ENCODE peak calls at places on chromosomes 3 and 15, in four cellular contexts. H is endothelial cell of umbilical vein, X is fibroblast of lung, O is testis. Z is an unnamed sample. For H3K4me1, the result is how much of the 10 kb centered on the place peaks cover.

GRCh38 chr15:69017978-69018377 is 3.5 kb downstream of the NOX5 start:
- DNase-seq in O (no peak), H (no peak), X (no peak), Z (no peak)

GRCh38 chr15:51093865-51094605 is 671 bp downstream of the TNFAIP8L3 start:
- DNase-seq in X (no peak), O (peak), H (peak), Z (no peak)

GRCh38 chr15:36029606-36030005 is 483.6 kb upstream of the DPH6 start:
- DNase-seq in H (no peak), O (no peak), X (peak), Z (no peak)

GRCh38 chr3:161884830-161885229 is 388.2 kb downstream of the OTOL1 start:
- DNase-seq in O (no peak), H (no peak), X (no peak), Z (no peak)

GRCh38 chr3:40901298-40901697 is 298.0 kb upstream of the CTNNB1 start:
- DNase-seq in O (no peak), H (no peak), X (no peak), Z (no peak)

GRCh38 chr3:191414732-191415131 is 46.2 kb upstream of the PYDC2 start:
- DNase-seq in O (no peak), X (no peak), H (no peak), Z (no peak)

GRCh38 chr3:41202834-41203345 is 3.6 kb downstream of the CTNNB1 start:
- DNase-seq in O (peak), X (peak), H (peak), Z (peak)

GRCh38 chr3:196624008-196624790 is 15.3 kb upstream of the NRROS start:
- DNase-seq in H (no peak), O (no peak), X (no peak), Z (no peak)

GRCh38 chr3:186109897-186110803 is 1.3 kb upstream of the ETV5 start:
- DNase-seq in H (peak), O (peak), X (peak), Z (peak)

GRCh38 chr3:54211097-54211496 is 88.7 kb downstream of the CACNA2D3 start:
- DNase-seq in X (no peak), O (no peak), H (no peak), Z (no peak)

GRCh38 chr3:172138031-172138538 is 98.7 kb downstream of the FNDC3B start:
- DNase-seq in H (no peak), O (no peak), X (peak), Z (no peak)

GRCh38 chr15:71538922-71539321 is 271.4 kb upstream of the NR2E3 start:
- DNase-seq in X (no peak), H (no peak), O (no peak), Z (no peak)

GRCh38 chr15:57259511-57260143 is 116.7 kb upstream of the CGNL1 start:
- DNase-seq in X (peak), O (no peak), H (no peak), Z (no peak)

GRCh38 chr3:128432301-128432897 is 34.3 kb downstream of the DNAJB8 start:
- DNase-seq in H (no peak), X (no peak), O (no peak), Z (no peak)

GRCh38 chr15:60548101-60548500 is 69.2 kb upstream of the ICE2 start:
- DNase-seq in O (no peak), H (no peak), X (no peak), Z (no peak)

GRCh38 chr15:35195031-35195430 is 109.9 kb upstream of the NANOGP8 start:
- DNase-seq in X (no peak), H (no peak), O (no peak), Z (no peak)

DNA sequence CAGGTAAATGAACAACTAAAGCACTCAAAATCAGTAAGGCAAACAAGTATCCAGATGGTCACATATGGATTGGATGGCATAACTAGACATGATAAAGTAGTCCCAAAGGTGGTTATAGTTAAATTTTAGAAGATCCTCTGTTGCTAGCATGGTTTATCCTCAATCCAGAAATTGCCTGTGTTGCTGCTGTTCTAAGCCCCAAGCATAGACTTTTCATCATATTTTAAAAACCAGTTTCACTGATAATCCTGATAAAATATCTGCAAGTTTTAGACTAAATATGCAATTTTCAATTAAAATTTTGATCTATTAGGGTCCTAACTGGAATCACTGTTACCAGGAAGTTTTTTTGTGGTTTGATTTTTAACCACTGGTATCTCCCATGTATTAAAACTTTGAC is 35.4 kb downstream of the MBNL1 start:
- DNase-seq in O (no peak), H (no peak), X (no peak), Z (no peak)
- H3K4me1 ChIP-seq in O (under half), H (half or more), X (under half), Z (under half)

GRCh38 chr15:78064544-78064943 is 13.0 kb downstream of the TBC1D2B start:
- DNase-seq in X (peak), O (no peak), H (no peak), Z (no peak)
- H3K4me1 ChIP-seq in X (half or more), O (half or more), H (half or more), Z (half or more)

GRCh38 chr3:37259291-37259690 is 84.9 kb upstream of the LRRFIP2 start:
- DNase-seq in X (no peak), O (no peak), H (no peak), Z (no peak)
- H3K4me1 ChIP-seq in X (under half), O (under half), H (under half), Z (under half)

DNA sequence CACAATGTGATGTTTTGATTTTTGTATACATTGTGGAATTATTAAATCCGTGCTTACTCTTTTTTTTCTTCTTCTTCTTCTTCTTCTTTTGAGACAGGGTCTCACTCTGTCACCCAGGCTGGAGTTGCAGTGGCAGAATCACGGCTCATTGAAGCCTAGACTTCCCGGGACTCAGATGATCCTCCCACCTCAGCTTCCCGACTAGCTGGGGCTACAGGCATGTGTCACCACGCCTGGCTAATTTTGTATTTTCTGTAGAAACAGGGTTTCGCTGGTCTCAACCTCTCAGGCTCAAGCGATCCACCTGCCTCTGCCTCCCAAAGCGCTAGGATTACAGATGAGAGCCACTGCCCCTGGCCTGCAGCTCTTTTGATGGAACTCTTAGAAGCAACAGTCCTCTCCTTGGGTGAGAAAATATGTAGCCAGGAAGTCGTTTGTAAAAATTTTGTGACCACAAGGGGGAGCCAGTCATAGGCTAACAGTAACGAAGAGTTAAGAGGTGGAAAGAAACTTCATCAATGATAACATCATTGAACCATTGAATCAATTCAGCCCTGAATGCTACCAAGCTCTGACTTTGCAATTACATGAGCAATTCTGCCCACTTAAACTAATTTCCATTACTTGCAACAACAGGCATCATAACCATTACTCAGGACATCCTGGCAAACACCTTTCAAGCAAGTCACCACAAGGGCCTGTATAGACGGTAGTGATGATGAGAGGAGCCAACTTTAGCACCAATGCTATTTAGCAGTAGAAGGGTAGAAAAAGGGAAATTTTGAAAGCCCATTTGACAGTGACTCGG is 16.7 kb upstream of the CMTM7 start:
- DNase-seq in H (peak), O (peak), X (peak), Z (peak)
- H3K4me1 ChIP-seq in H (under half), O (under half), X (under half), Z (under half)

GRCh38 chr3:12545473-12545791 is at the start of gene MKRN2OS:
- DNase-seq in O (no peak), H (no peak), X (no peak), Z (no peak)
- H3K4me1 ChIP-seq in O (under half), H (under half), X (under half), Z (under half)

GRCh38 chr3:46993986-46994385 is 14.5 kb downstream of the NBEAL2 start:
- DNase-seq in X (no peak), O (no peak), H (no peak), Z (no peak)
- H3K4me1 ChIP-seq in X (under half), O (under half), H (under half), Z (under half)

GRCh38 chr3:38168151-38168987 is 3.0 kb downstream of the OXSR1 start:
- DNase-seq in H (no peak), O (no peak), X (peak), Z (no peak)
- H3K4me1 ChIP-seq in H (under half), O (under half), X (under half), Z (under half)

DNA sequence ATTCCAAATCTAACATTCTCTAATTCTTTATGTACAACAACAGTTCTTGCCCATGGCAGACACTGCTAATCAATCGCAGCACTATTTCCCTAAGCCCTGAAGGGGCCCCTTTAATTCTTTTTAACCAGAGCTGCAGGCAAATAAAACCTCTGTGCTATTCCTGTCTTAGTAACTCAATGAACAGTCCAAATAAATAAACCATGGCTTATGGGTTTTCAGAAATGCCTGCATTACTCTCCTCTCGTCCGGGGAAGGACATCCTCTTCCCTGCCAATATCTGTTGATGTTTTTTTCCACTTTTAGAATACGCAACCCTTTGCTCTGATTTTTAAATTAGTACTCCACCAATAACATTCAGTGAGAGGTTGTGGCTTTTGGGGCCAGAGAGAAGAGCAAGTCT is 35.1 kb upstream of the PRICKLE2 start:
- DNase-seq in O (no peak), X (peak), H (no peak), Z (no peak)
- H3K4me1 ChIP-seq in O (under half), X (under half), H (under half), Z (under half)

GRCh38 chr3:37734886-37735285 is 126.8 kb upstream of the CTDSPL start:
- DNase-seq in H (no peak), O (no peak), X (no peak), Z (no peak)

GRCh38 chr3:37740471-37740870 is 121.2 kb upstream of the CTDSPL start:
- DNase-seq in X (no peak), H (no peak), O (no peak), Z (no peak)

GRCh38 chr3:37736632-37737031 is 125.0 kb upstream of the CTDSPL start:
- DNase-seq in X (no peak), O (no peak), H (no peak), Z (no peak)

GRCh38 chr3:37739579-37740290 is 121.9 kb upstream of the CTDSPL start:
- DNase-seq in O (no peak), H (peak), X (no peak), Z (peak)

GRCh38 chr3:37737134-37737533 is 124.5 kb upstream of the CTDSPL start:
- DNase-seq in O (no peak), X (no peak), H (no peak), Z (no peak)
- H3K4me1 ChIP-seq in O (under half), X (under half), H (under half), Z (under half)